ENCODE peak calls at places on chromosomes 11 and 22, in five cellular contexts. P is ovary, Z is AG04450, Q is fibroblast of lung, K is IMR-90. F is an unnamed sample.

GRCh38 chr22:42939941-42940653 is 74.9 kb downstream of the PACSIN2 start:
- DNase-seq in K (peak), P (no peak), Z (peak), Q (peak), F (no peak)

GRCh38 chr11:73463359-73463758 is 87.2 kb downstream of the RELT start:
- DNase-seq in P (no peak), Z (peak), K (peak), Q (peak), F (no peak)

GRCh38 chr11:111691731-111692130 is 74.5 kb downstream of the PPP2R1B start:
- DNase-seq in P (no peak), Q (no peak), K (no peak), Z (no peak), F (no peak)

GRCh38 chr11:81255905-81256304 is 1477.8 kb downstream of the FAM181B start:
- DNase-seq in P (no peak), Z (no peak), K (no peak), Q (no peak), F (no peak)

GRCh38 chr22:29726512-29727247 is 6.9 kb downstream of the CABP7 start:
- DNase-seq in K (no peak), P (no peak), Q (no peak), Z (no peak), F (no peak)

GRCh38 chr11:57481915-57482781 is 21.8 kb downstream of the RTN4RL2 start:
- DNase-seq in Z (no peak), P (no peak), K (no peak), Q (no peak), F (no peak)

GRCh38 chr22:42688241-42688913 is 32.3 kb downstream of the A4GALT start:
- DNase-seq in Z (peak), K (peak), Q (peak), P (peak), F (peak)

GRCh38 chr22:33897621-33897910 is 22.7 kb downstream of the LARGE1 start:
- DNase-seq in P (no peak), Q (no peak), K (no peak), Z (no peak), F (no peak)

GRCh38 chr22:50260801-50261614 is 475 bp downstream of the MAPK12 start:
- DNase-seq in Q (peak), Z (no peak), P (no peak), K (peak), F (no peak)

GRCh38 chr11:8408151-8408930 is 144.7 kb upstream of the LMO1 start:
- DNase-seq in P (no peak), Z (no peak), Q (no peak), K (no peak), F (no peak)

GRCh38 chr11:71282581-71283351 is 30.4 kb upstream of the SHANK2 start:
- DNase-seq in P (no peak), K (no peak), Q (no peak), Z (no peak), F (peak)

GRCh38 chr11:6737872-6738466 is 33.8 kb downstream of the OR2AG2 start:
- DNase-seq in P (no peak), Z (no peak), Q (peak), K (peak), F (no peak)

GRCh38 chr11:441418-442274 is at the start of gene ANO9:
- DNase-seq in K (no peak), Z (no peak), Q (no peak), P (no peak), F (no peak)

GRCh38 chr11:118417801-118418200 is 16.4 kb downstream of the ATP5MG start:
- DNase-seq in Q (no peak), K (no peak), P (no peak), Z (no peak), F (no peak)

GRCh38 chr11:86370922-86371614 is 3.6 kb upstream of the CCDC81 start:
- DNase-seq in Q (peak), Z (no peak), K (peak), P (no peak), F (no peak)

GRCh38 chr22:48045369-48045768 is 1282.9 kb downstream of the TBC1D22A start:
- DNase-seq in Z (no peak), Q (no peak), K (no peak), P (no peak), F (no peak)

GRCh38 chr11:29452131-29452530 is 564.7 kb downstream of the KCNA4 start:
- DNase-seq in P (no peak), Q (peak), K (peak), Z (no peak), F (no peak)

GRCh38 chr11:87431386-87431785 is 393.7 kb downstream of the TMEM135 start:
- DNase-seq in Q (no peak), P (no peak), K (no peak), Z (no peak), F (no peak)

GRCh38 chr22:37674951-37675929 is at the start of gene LGALS1:
- DNase-seq in K (peak), P (peak), Q (peak), Z (peak), F (peak)

GRCh38 chr11:70142171-70142875 is 60.8 kb upstream of the FADD start:
- DNase-seq in P (no peak), Z (no peak), Q (no peak), K (no peak), F (no peak)

GRCh38 chr22:47144076-47144765 is 381.8 kb downstream of the TBC1D22A start:
- DNase-seq in P (no peak), Z (no peak), Q (no peak), K (no peak), F (no peak)

GRCh38 chr11:130798280-130798679 is 118.0 kb downstream of the SNX19 start:
- DNase-seq in K (peak), Z (peak), Q (peak), P (no peak), F (no peak)

GRCh38 chr22:25714739-25715138 is 27.2 kb upstream of the MYO18B start:
- DNase-seq in Q (no peak), P (no peak), K (no peak), Z (no peak), F (no peak)

GRCh38 chr22:30309981-30310672 is 16.6 kb downstream of the TBC1D10A start:
- DNase-seq in P (no peak), Q (peak), Z (no peak), K (peak), F (no peak)

GRCh38 chr11:119780264-119780953 is 51.4 kb upstream of the NECTIN1 start:
- DNase-seq in Q (no peak), P (no peak), K (no peak), Z (no peak), F (no peak)

GRCh38 chr11:89625171-89625570 is 84.9 kb upstream of the TRIM77 start:
- DNase-seq in Q (no peak), K (no peak), Z (no peak), P (no peak), F (no peak)

GRCh38 chr11:25602149-25602548 is 729.8 kb upstream of the ANO3 start:
- DNase-seq in Z (no peak), Q (no peak), P (no peak), K (no peak), F (no peak)

GRCh38 chr11:12446863-12447262 is 69.5 kb downstream of the PARVA start:
- DNase-seq in Z (no peak), P (no peak), Q (no peak), K (no peak), F (no peak)

GRCh38 chr11:15327786-15328231 is 213.1 kb downstream of the INSC start:
- DNase-seq in K (peak), P (no peak), Q (peak), Z (peak), F (no peak)

GRCh38 chr11:313787-314547 is at the start of gene IFITM1:
- DNase-seq in Q (peak), Z (peak), K (peak), P (peak), F (no peak)

GRCh38 chr11:90476442-90477007 is 253.7 kb upstream of the CHORDC1 start:
- DNase-seq in P (no peak), Q (peak), Z (no peak), K (peak), F (no peak)

GRCh38 chr22:36197601-36198146 is 3.9 kb downstream of the APOL4 start:
- DNase-seq in K (no peak), Z (no peak), Q (no peak), P (peak), F (peak)
- H3K4me3 ChIP-seq in K (no peak), Z (no peak), Q (no peak), P (no peak), F (no peak)

GRCh38 chr22:23385301-23386244 is 194.5 kb downstream of the IGLL1 start:
- DNase-seq in Z (peak), Q (peak), P (peak), K (peak), F (peak)
- TF ChIP-seq CTCF in Z (peak), Q (peak), P (peak), K (peak), F (peak)

GRCh38 chr11:17985517-17985916 is 27.3 kb downstream of the SERGEF start:
- DNase-seq in K (peak), Z (no peak), Q (no peak), P (no peak), F (no peak)
- H3K27ac ChIP-seq in K (no peak), Z (no peak), Q (peak), P (no peak), F (peak)

GRCh38 chr11:69122642-69123431 is 32.9 kb upstream of the SMIM38 start:
- DNase-seq in K (peak), Z (peak), P (no peak), Q (peak), F (no peak)

GRCh38 chr11:69121021-69121420 is 34.7 kb upstream of the SMIM38 start:
- DNase-seq in Q (no peak), Z (no peak), K (no peak), P (no peak), F (no peak)

GRCh38 chr11:69123593-69124545 is 31.9 kb upstream of the SMIM38 start:
- DNase-seq in K (no peak), Q (no peak), Z (no peak), P (no peak), F (no peak)

GRCh38 chr11:69121621-69122336 is 34.0 kb upstream of the SMIM38 start:
- DNase-seq in Q (no peak), K (no peak), Z (no peak), P (no peak), F (no peak)

GRCh38 chr11:69122337-69122641 is 33.4 kb upstream of the SMIM38 start:
- DNase-seq in P (no peak), Z (no peak), Q (no peak), K (no peak), F (no peak)
- H3K4me3 ChIP-seq in P (no peak), Z (no peak), Q (no peak), K (no peak), F (no peak)

GRCh38 chr11:60118333-60118732 is 29.9 kb downstream of the MS4A2 start:
- DNase-seq in K (no peak), P (no peak), Z (no peak), Q (no peak), F (no peak)
- TF ChIP-seq CTCF in K (no peak), P (no peak), Z (no peak), Q (no peak), F (no peak)

GRCh38 chr11:103547691-103548090 is 438.5 kb downstream of the DYNC2H1 start:
- DNase-seq in Q (no peak), P (no peak), Z (no peak), K (no peak), F (no peak)
- H3K27ac ChIP-seq in Q (no peak), P (no peak), Z (no peak), K (no peak), F (no peak)